ENCODE peak calls at places on chromosome 2, in five cellular contexts. X is A549, W is H1, I is endothelial cell of umbilical vein, R is K562. O is an unnamed sample.

GRCh38 chr2:74884118-74884517 is 50.2 kb downstream of the HK2 start:
- DNase-seq in W (no peak), R (no peak), X (no peak), I (no peak), O (no peak)

GRCh38 chr2:40962026-40962425 is 510.1 kb upstream of the SLC8A1 start:
- DNase-seq in W (no peak), R (no peak), X (no peak), I (peak; percentile 95), O (no peak)

GRCh38 chr2:223529676-223530075 is 72.5 kb downstream of the SCG2 start:
- DNase-seq in X (no peak), R (no peak), W (no peak), I (no peak), O (no peak)

GRCh38 chr2:241666627-241667400 is 19.8 kb downstream of the DTYMK start:
- DNase-seq in I (peak; percentile 77), X (no peak), W (no peak), R (no peak), O (no peak)

GRCh38 chr2:168210898-168211570 is 36.4 kb downstream of the STK39 start:
- DNase-seq in I (peak; percentile 68), X (peak; percentile 67), W (no peak), R (no peak), O (no peak)

GRCh38 chr2:7924033-7924762 is 757.7 kb upstream of the ID2 start:
- DNase-seq in X (no peak), R (no peak), W (no peak), I (no peak), O (no peak)

GRCh38 chr2:182378759-182379158 is 48.1 kb downstream of the PDE1A start:
- DNase-seq in I (no peak), R (no peak), W (no peak), X (no peak), O (no peak)

GRCh38 chr2:67701011-67701410 is 303.9 kb downstream of the ETAA1 start:
- DNase-seq in R (no peak), X (no peak), W (no peak), I (no peak), O (no peak)

GRCh38 chr2:228417526-228417925 is 236.0 kb upstream of the SPHKAP start:
- DNase-seq in I (no peak), W (no peak), R (no peak), X (no peak), O (no peak)

GRCh38 chr2:55136138-55136541 is 85.9 kb upstream of the RTN4 start:
- DNase-seq in R (no peak), W (no peak), I (no peak), X (no peak), O (no peak)

GRCh38 chr2:55137024-55137958 is 87.0 kb upstream of the RTN4 start:
- DNase-seq in I (no peak), R (no peak), W (no peak), X (no peak), O (no peak)

GRCh38 chr2:55134316-55134706 is 84.1 kb upstream of the RTN4 start:
- DNase-seq in X (no peak), W (no peak), R (no peak), I (no peak), O (no peak)

GRCh38 chr2:55130849-55131248 is 80.6 kb upstream of the RTN4 start:
- DNase-seq in X (no peak), R (no peak), I (no peak), W (no peak), O (no peak)

DNA sequence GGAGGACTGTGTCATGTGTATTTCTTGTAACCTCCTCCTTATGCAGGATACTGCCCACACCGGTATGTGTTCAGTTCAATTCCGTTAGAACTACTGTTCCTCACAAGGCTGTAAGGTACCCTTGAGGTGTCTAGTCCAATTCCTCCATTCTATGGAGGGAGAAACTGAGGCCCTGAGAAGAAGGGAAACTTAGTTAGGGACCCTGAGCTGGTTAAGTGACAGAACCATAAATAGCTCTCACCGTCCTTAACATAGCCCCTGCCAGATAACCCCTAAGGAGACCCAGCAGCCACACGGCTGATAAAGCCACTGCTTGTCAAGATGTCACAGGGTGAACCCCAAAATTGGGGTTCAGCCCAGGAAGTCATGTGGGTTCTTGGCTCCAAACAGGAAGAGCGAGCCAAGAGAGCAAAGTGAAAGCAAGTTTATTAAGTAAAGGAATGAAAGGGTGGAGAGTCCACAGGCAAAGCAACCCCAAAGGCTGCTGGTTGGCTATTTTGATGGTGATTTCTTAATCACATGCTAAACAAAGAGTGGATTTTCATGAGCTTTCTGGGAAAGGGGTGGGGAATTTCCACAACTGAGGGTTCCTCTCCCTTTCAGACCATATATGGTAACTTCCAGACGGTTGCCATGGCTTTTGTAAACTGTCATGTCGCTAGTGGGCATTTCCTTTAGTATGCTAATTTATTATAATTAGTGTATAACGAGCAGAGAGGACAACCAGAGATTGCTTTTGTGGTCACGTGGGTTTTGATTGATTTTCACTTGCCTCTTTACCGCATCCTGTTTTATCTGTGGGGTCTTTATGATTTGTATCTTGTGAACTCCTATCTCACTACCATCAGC is 83.4 kb upstream of the RTN4 start:
- DNase-seq in I (peak; percentile 61), X (no peak), R (peak; percentile 41), W (peak; percentile 78), O (peak; percentile 30)
- TF ChIP-seq JUN in I (no peak), X (no peak), R (no peak), W (no peak), O (no peak)

GRCh38 chr2:190651413-190651812 is 2.5 kb downstream of the NAB1 start:
- DNase-seq in R (no peak), I (no peak), W (no peak), X (no peak), O (no peak)

GRCh38 chr2:190646780-190647626 is 1.9 kb upstream of the NAB1 start:
- DNase-seq in W (no peak), I (peak; percentile 7), R (no peak), X (no peak), O (no peak)

GRCh38 chr2:190648289-190649034 is 421 bp upstream of the NAB1 start:
- DNase-seq in I (peak; percentile 83), R (peak; percentile 86), X (peak; percentile 74), W (no peak), O (peak; percentile 65)

GRCh38 chr2:190649035-190649797 is at the start of gene NAB1:
- DNase-seq in W (no peak), R (no peak), X (peak; percentile 31), I (peak; percentile 61), O (peak; percentile 60)

GRCh38 chr2:190649798-190650390 is 1.0 kb downstream of the NAB1 start:
- DNase-seq in W (no peak), R (no peak), X (peak; percentile 13), I (peak; percentile 60), O (no peak)
- TF ChIP-seq JUN in W (no peak), R (no peak), X (no peak), I (no peak), O (no peak)

DNA sequence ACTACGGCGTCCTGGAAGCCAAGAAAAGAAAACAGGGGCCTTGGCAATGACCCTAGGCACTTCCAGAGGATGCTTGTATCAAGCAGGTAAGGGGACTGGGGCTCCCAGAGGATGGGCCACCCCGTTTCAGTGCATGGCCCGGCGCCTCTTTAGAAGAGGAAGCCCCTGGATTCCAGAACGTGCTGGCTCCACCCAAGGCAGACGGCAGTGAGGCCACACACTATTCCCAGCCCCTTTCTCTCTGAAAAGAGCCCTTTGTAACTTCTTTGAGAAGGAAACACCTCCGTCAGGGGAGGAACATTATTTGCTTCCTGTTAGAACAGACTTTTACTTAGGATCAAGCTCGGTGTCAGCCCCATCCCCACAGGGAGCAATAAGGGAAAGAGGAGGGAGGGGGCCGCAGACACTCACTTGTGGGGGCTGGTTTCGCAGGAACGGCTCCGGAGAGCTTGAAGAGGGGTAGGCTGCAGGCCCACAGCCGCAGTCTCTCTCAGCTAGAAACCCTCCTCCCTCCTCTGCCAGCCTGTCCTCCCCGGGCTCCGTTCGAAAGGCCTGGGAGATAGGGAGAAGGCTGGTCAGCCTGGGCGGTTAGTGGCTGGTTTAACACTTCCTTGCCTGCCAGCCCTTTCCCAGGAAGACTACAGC is 49.6 kb upstream of the RMDN2 start:
- DNase-seq in X (no peak), W (no peak), R (no peak), I (peak; percentile 24), O (peak; percentile 21)
- TF ChIP-seq JUN in X (no peak), W (no peak), R (no peak), I (no peak), O (no peak)

DNA sequence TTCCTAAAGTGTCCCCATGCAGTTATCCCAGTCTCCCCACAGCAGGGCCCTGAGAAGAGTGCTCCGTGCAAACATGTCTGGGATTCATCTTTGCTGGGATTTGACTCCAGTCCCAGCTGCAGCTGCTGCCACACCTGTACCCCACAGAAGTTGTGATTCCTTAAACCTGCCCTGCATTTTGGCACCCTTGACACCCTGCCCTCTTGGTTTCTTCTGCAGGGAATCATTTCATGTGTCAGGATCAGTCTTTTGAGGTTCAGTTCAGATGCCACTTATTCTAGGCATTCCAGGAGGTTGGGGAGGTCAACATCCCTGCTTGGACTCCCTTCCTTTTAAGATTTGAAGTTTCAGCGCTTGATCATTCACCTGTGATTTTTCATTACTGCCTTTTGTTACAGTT is 108.3 kb downstream of the SPTBN1 start:
- DNase-seq in W (no peak), I (no peak), X (no peak), R (no peak), O (no peak)
- TF ChIP-seq JUN in W (no peak), I (no peak), X (no peak), R (no peak), O (no peak)

DNA sequence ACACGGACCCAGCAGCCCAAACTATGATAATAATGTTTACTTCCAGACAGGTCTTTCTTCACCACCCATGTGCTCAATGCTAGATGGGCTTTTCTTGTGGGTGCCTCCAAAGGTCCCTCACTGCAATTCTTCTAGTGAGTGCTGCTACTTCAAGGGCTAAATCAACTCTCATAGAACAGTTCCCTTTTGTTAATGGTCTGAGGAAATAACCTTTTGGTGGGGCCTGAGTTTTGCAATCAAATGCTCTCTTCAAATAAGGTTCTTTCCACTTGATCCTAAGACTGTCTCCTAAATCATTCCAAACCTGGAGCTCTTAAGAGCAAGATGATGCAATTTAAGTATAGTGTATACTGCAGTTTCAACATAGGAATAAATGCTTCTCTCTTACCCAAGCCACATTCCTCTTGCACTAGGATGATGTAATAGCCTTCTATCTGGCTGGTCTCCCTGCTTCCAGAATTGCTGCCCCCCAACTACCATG is 6.0 kb downstream of the NEMP2 start:
- DNase-seq in W (no peak), X (no peak), I (no peak), R (no peak), O (no peak)
- TF ChIP-seq JUN in W (no peak), X (peak; percentile 46), I (no peak), R (no peak), O (no peak)

GRCh38 chr2:184004945-184005672 is 593.2 kb upstream of the ZNF804A start:
- DNase-seq in R (no peak), I (no peak), W (no peak), X (no peak), O (no peak)
- TF ChIP-seq JUN in R (no peak), I (no peak), W (no peak), X (no peak), O (no peak)